ENCODE peak calls at places on chromosomes 6 and 20, in five cellular contexts. Q is cardiac muscle cell, M is transverse colon, X is pancreas, D is WTC11. B is an unnamed sample.

GRCh38 chr20:37741055-37741454 is 47.2 kb downstream of the CTNNBL1 start:
- DNase-seq in Q (no peak), X (no peak), D (no peak), M (no peak), B (no peak)

GRCh38 chr6:7561153-7561964 is 19.9 kb downstream of the DSP start:
- DNase-seq in M (peak), X (peak), Q (peak), D (no peak), B (no peak)

GRCh38 chr6:28218312-28219248 is 6.5 kb upstream of the ZSCAN9 start:
- DNase-seq in Q (peak), X (peak), D (peak), M (peak), B (peak)

GRCh38 chr6:88492824-88493223 is 326.7 kb upstream of the CNR1 start:
- DNase-seq in Q (peak), D (no peak), M (no peak), X (no peak), B (no peak)

GRCh38 chr20:58042626-58043025 is 185.8 kb downstream of the ANKRD60 start:
- DNase-seq in D (no peak), X (no peak), M (no peak), Q (no peak), B (no peak)

GRCh38 chr20:30168025-30168799 is 1089.3 kb upstream of the DEFB115 start:
- DNase-seq in D (no peak), Q (no peak), X (no peak), M (no peak), B (no peak)

GRCh38 chr6:21024621-21025020 is 490.4 kb downstream of the CDKAL1 start:
- DNase-seq in Q (no peak), M (no peak), X (no peak), D (no peak), B (no peak)

GRCh38 chr6:36954262-36954931 is at the start of gene PI16:
- DNase-seq in X (no peak), M (no peak), D (peak), Q (no peak), B (no peak)

GRCh38 chr20:2145376-2145775 is 43.7 kb downstream of the STK35 start:
- DNase-seq in Q (no peak), X (no peak), D (no peak), M (no peak), B (no peak)

GRCh38 chr6:85764844-85765243 is 122.2 kb upstream of the SYNCRIP start:
- DNase-seq in X (no peak), Q (no peak), D (no peak), M (no peak), B (no peak)

GRCh38 chr6:21914121-21914973 is 320.8 kb downstream of the SOX4 start:
- DNase-seq in Q (no peak), X (peak), D (no peak), M (peak), B (no peak)

GRCh38 chr6:109373762-109374161 is 8.5 kb downstream of the CD164 start:
- DNase-seq in X (no peak), M (no peak), Q (no peak), D (no peak), B (no peak)

GRCh38 chr6:158018370-158018771 is 36.7 kb downstream of the SYNJ2 start:
- DNase-seq in D (no peak), Q (no peak), M (no peak), X (no peak), B (no peak)

GRCh38 chr6:84645563-84646266 is 118.7 kb downstream of the TBX18 start:
- DNase-seq in X (no peak), D (no peak), Q (no peak), M (no peak), B (no peak)

GRCh38 chr6:141551318-141551717 is 581.4 kb upstream of the GJE1 start:
- DNase-seq in M (no peak), Q (no peak), X (no peak), D (no peak), B (no peak)

GRCh38 chr20:15759546-15760216 is 813.6 kb downstream of the KIF16B start:
- DNase-seq in Q (peak), X (no peak), D (no peak), M (no peak), B (no peak)

GRCh38 chr6:168335341-168335740 is 15.8 kb upstream of the DACT2 start:
- DNase-seq in X (no peak), M (no peak), Q (no peak), D (no peak), B (no peak)

GRCh38 chr6:41683460-41684310 is 45.4 kb downstream of the MDFI start:
- DNase-seq in X (peak), M (peak), D (peak), Q (peak), B (peak)

GRCh38 chr6:165931675-165932074 is 236.0 kb downstream of the TBXT start:
- DNase-seq in Q (peak), X (no peak), M (no peak), D (peak), B (no peak)

GRCh38 chr20:40343390-40343789 is 345.6 kb downstream of the MAFB start:
- DNase-seq in X (no peak), Q (no peak), M (no peak), D (no peak), B (no peak)

GRCh38 chr20:3935956-3936340 is 46.8 kb downstream of the PANK2 start:
- DNase-seq in M (no peak), D (no peak), X (no peak), Q (no peak), B (no peak)

GRCh38 chr6:139173172-139173571 is 38.3 kb downstream of the HECA start:
- DNase-seq in Q (no peak), M (no peak), X (no peak), D (no peak), B (no peak)

GRCh38 chr6:3270258-3270657 is 11.5 kb downstream of the PSMG4 start:
- DNase-seq in D (no peak), Q (no peak), M (peak), X (no peak), B (no peak)

GRCh38 chr6:7267521-7268091 is 45.4 kb downstream of the SSR1 start:
- DNase-seq in X (peak), Q (no peak), D (no peak), M (no peak), B (no peak)

GRCh38 chr6:168132531-168133184 is 53.6 kb upstream of the FRMD1 start:
- DNase-seq in Q (peak), D (peak), M (no peak), X (no peak), B (peak)

GRCh38 chr20:19942611-19943010 is 74.6 kb upstream of the NAA20 start:
- DNase-seq in Q (no peak), M (no peak), D (no peak), X (no peak), B (no peak)

GRCh38 chr20:47677314-47678129 is 107.8 kb downstream of the SULF2 start:
- DNase-seq in Q (peak), M (peak), X (peak), D (peak), B (peak)

GRCh38 chr6:14984454-14984853 is 261.4 kb upstream of the JARID2 start:
- DNase-seq in D (no peak), X (no peak), Q (peak), M (peak), B (no peak)

GRCh38 chr20:45358282-45359068 is 4.5 kb upstream of the SYS1 start:
- DNase-seq in Q (no peak), D (no peak), M (peak), X (peak), B (no peak)

GRCh38 chr6:91045152-91045551 is 458.3 kb upstream of the MAP3K7 start:
- DNase-seq in X (no peak), M (no peak), D (no peak), Q (no peak), B (no peak)

GRCh38 chr6:156857573-156857972 is 80.4 kb downstream of the ARID1B start:
- DNase-seq in Q (no peak), D (no peak), X (no peak), M (no peak), B (no peak)

GRCh38 chr6:149228276-149228962 is 89.1 kb upstream of the TAB2 start:
- DNase-seq in Q (no peak), D (no peak), X (no peak), M (no peak), B (no peak)

GRCh38 chr6:148044261-148044731 is 298.3 kb upstream of the SASH1 start:
- DNase-seq in M (no peak), D (no peak), Q (no peak), X (no peak), B (no peak)

GRCh38 chr20:59039233-59039632 is 3.4 kb downstream of the PRELID3B start:
- DNase-seq in Q (no peak), D (no peak), X (no peak), M (no peak), B (no peak)

GRCh38 chr6:9126845-9127560 is 691.7 kb upstream of the SLC35B3 start:
- DNase-seq in M (no peak), X (no peak), D (no peak), Q (no peak), B (no peak)

GRCh38 chr20:58026361-58026760 is 202.1 kb downstream of the ANKRD60 start:
- DNase-seq in D (no peak), Q (no peak), M (no peak), X (no peak), B (no peak)

GRCh38 chr20:32216396-32217142 is 8.9 kb downstream of the POFUT1 start:
- DNase-seq in D (no peak), X (no peak), Q (no peak), M (peak), B (peak)

GRCh38 chr20:32215729-32216128 is 8.0 kb downstream of the POFUT1 start:
- DNase-seq in Q (no peak), M (no peak), D (no peak), X (no peak), B (no peak)

GRCh38 chr20:32218156-32218900 is 10.6 kb downstream of the POFUT1 start:
- DNase-seq in D (no peak), Q (no peak), X (no peak), M (no peak), B (no peak)

GRCh38 chr20:32213870-32214269 is 6.2 kb downstream of the POFUT1 start:
- DNase-seq in M (no peak), Q (no peak), D (no peak), X (no peak), B (no peak)

GRCh38 chr20:32215147-32215546 is 7.5 kb downstream of the POFUT1 start:
- DNase-seq in M (no peak), D (no peak), X (no peak), Q (no peak), B (no peak)
- TF ChIP-seq CTCF in M (no peak), D (no peak), X (no peak), Q (no peak), B (no peak)

GRCh38 chr6:54981647-54982046 is 135.1 kb downstream of the FAM83B start:
- DNase-seq in D (no peak), X (no peak), M (no peak), Q (no peak), B (no peak)
- TF ChIP-seq CTCF in D (no peak), X (no peak), M (no peak), Q (no peak), B (no peak)

DNA sequence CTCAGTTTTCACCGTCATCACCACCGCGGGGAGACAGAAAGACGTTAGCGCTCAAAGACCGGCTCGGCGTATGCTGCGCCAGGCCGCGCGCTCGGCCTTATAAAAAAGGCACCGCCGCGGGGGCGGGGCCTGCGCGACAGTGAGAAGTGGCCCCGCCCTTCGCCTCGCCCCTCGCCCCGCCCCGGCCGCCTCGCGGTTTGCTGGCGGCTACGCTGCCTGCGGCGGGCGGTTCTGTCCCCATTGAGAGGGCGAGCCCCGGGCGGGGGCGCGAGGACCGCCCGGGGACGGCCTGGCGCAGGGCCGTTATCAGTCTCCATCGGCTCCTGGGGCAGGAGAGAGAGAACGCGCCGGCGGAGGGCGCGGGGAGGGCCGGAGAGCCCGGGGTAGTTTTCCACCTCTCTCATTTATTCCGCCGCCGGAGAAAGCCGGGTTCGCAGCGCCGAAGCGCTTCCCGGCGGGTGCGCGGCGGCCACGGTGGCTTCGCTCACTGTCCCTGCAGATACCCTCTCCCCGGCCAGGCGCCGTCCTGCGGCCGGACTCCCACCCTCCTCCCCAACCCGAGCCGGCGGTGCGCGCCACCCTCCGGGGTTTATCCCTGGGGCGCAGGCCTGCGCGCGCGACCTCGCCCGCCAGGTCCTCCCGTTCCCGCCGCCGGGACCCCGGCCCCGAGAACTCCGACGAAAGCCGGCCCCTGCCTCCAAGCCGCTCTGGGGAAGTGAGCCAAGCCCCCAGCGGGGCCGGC is 122.5 kb upstream of the SLC2A12 start:
- DNase-seq in D (peak), M (peak), X (peak), Q (peak), B (peak)
- TF ChIP-seq CTCF in D (no peak), M (no peak), X (no peak), Q (no peak), B (no peak)

GRCh38 chr6:83216806-83217205 is 23.6 kb downstream of the RWDD2A start:
- DNase-seq in M (no peak), Q (no peak), X (no peak), D (no peak), B (no peak)

GRCh38 chr6:83221302-83221701 is 28.1 kb downstream of the RWDD2A start:
- DNase-seq in X (no peak), D (no peak), M (no peak), Q (no peak), B (no peak)

GRCh38 chr6:83226517-83226916 is 33.4 kb downstream of the RWDD2A start:
- DNase-seq in D (no peak), Q (no peak), M (no peak), X (no peak), B (no peak)

GRCh38 chr6:83220121-83220520 is 27.0 kb downstream of the RWDD2A start:
- DNase-seq in D (no peak), Q (no peak), X (no peak), M (no peak), B (no peak)

DNA sequence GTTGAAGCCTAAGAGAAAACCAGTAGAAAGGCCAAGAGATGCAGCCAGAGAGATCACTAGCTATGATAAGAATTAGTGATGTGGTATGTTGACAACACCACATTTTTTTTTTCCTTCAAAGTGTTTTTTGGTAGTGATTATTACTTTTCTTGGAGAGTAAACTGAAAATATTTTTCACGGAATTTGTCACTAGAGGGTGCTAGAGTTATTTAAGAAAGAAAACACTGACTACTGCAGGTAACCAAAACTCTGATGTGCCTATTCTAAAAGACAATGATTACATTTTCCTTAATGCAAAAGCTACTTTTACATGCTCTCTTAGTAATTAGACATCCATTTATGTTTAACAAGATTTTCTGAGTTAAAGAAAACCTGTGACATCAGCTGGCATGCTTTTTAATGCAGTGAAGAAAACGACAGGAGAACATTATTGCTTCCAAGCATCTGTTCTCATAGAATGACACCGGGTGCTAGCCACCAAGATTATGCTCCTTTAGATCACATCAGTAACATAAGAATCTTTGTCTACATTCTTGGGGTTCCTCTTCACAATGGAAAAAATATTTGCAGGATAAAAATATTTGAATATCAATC is 28.8 kb downstream of the RWDD2A start:
- DNase-seq in Q (peak), D (no peak), X (no peak), M (no peak), B (no peak)
- TF ChIP-seq CTCF in Q (peak), D (peak), X (peak), M (peak), B (peak)

GRCh38 chr6:16712931-16713484 is 48.3 kb downstream of the ATXN1 start:
- DNase-seq in D (no peak), M (peak), Q (no peak), X (no peak), B (no peak)
- TF ChIP-seq CTCF in D (no peak), M (no peak), Q (peak), X (no peak), B (peak)

DNA sequence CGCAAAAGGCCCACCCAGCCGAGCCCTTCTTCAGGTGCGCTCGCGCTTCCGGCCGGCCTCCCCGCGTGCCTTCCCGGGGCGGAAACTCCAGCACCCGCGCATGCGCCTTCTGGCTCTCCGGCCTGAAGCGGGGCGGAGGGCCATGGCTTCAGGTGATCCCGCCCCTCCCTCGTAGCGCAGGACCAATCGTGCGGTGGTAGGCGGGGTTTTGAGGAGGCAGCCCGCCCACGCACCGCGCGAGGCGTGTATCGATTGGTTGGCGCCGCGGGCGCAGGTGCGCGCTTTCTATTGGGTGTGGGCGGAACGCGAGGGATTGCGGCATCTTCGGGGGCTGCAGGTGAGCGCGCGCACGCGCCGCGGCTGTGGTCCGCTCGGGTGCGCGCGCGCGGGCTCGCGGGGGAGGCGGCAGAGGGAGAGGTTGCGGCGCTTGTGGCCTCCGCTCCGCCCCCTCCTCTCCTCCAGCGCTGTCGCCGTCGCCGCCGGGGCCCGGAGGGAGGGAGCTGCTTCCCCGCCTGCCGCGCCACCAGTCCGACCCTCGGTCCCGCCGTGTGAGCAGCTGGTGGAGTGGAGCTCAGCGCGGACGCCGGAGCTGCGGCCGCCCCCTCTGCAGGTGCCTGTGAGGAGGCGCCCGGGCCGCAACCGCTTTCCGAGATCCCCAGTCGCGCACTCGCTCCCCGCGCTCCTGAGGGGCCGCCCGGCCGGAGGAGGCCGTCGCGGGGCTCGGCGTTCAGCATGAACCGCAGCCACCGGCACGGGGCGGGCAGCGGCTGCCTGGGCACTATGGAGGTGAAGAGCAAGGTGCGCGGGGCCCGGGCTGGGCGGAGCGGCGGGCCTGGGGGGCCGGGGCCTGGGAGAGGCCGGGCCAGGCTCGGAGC is at the start of gene PARD6B:
- DNase-seq in Q (peak), D (peak), M (peak), X (peak), B (peak)
- TF ChIP-seq CTCF in Q (no peak), D (no peak), M (no peak), X (no peak), B (no peak)

GRCh38 chr20:60627751-60628565 is 624.1 kb upstream of the CDH4 start:
- DNase-seq in M (no peak), Q (peak), X (no peak), D (no peak), B (peak)
- TF ChIP-seq CTCF in M (no peak), Q (no peak), X (no peak), D (no peak), B (peak)

GRCh38 chr6:43254846-43255245 is 11.6 kb downstream of the TTBK1 start:
- DNase-seq in D (no peak), Q (no peak), X (no peak), M (no peak), B (no peak)
- TF ChIP-seq CTCF in D (no peak), Q (no peak), X (no peak), M (no peak), B (no peak)

DNA sequence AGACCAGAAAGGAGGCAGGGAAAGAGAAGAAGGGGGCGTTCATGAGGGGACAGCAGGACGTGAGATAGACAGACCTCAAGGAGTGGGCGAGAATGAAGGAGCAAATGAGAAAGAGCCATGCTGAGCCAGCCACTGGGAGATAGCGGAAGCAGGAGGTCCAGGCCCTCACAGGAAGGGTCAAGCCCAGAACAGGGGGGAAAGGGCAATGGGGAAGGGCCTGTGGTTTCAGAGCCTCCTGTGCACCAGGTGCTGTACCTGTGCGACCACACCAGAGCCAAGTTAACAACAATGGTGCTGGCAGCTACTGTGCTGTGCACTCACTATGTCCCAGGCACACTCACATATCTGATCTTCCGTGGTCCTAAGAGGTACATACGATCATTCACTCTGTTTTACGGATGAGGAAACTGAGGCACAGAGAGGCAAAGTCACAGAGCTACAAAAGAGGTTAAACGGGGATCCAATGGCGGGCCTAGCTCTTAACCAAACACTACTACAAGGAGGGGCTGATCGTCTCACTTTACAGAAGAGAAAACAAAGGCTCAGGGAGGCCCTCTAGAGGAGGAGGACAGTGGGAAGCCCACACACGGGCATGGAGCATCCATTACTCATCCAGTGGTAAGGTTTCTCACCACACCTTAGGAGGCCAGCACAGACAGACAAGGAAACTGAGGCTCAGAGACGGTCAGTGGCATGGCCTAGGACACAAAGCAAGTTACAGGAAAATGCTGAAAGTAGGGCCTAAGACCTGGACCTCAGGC is 129.1 kb downstream of the PREX1 start:
- DNase-seq in X (no peak), M (no peak), Q (no peak), D (peak), B (no peak)
- TF ChIP-seq CTCF in X (no peak), M (no peak), Q (no peak), D (no peak), B (no peak)